ENCODE peak calls at places on chromosomes 16 and 17, in seven cellular contexts. X is transverse colon, Q is dorsolateral prefrontal cortex, L is lung, N is AG04450, A is right lobe of liver, G is fibroblast of mammary gland. I is an unnamed sample.

GRCh38 chr17:58312021-58312630 is 16.5 kb downstream of the TSPOAP1 start:
- DNase-seq in A (peak), Q (peak), G (no peak), X (no peak), N (no peak), L (no peak), I (no peak)

GRCh38 chr17:63622571-63623390 is 564 bp downstream of the MAP3K3 start:
- DNase-seq in Q (peak), X (peak), L (peak), A (peak), G (peak), N (no peak), I (no peak)

GRCh38 chr16:15643453-15644305 is 725 bp upstream of the MARF1 start:
- DNase-seq in G (peak), Q (peak), X (peak), A (no peak), N (peak), L (no peak), I (peak)

GRCh38 chr17:28008526-28008925 is 34.0 kb upstream of the NLK start:
- DNase-seq in A (no peak), X (peak), L (no peak), Q (no peak), N (peak), G (peak), I (no peak)

GRCh38 chr16:15553313-15554088 is 89.5 kb downstream of the MARF1 start:
- DNase-seq in L (no peak), N (no peak), G (peak), X (no peak), A (no peak), Q (no peak), I (no peak)

GRCh38 chr16:29987371-29988085 is 7.9 kb downstream of the HIRIP3 start:
- DNase-seq in N (no peak), G (no peak), X (no peak), Q (no peak), A (peak), L (no peak), I (no peak)

GRCh38 chr17:17880577-17881196 is 43.9 kb upstream of the SREBF1 start:
- DNase-seq in X (no peak), A (no peak), G (no peak), Q (no peak), L (no peak), N (no peak), I (no peak)

GRCh38 chr17:64964796-64965195 is 45.5 kb upstream of the LRRC37A3 start:
- DNase-seq in A (no peak), Q (no peak), G (no peak), N (no peak), L (no peak), X (no peak), I (no peak)

GRCh38 chr16:72500545-72500944 is 328.6 kb upstream of the PMFBP1 start:
- DNase-seq in A (no peak), Q (no peak), L (no peak), X (no peak), N (no peak), G (no peak), I (no peak)

GRCh38 chr17:35765086-35765710 is 4.5 kb downstream of the C17orf50 start:
- DNase-seq in A (no peak), Q (no peak), L (no peak), N (no peak), X (no peak), G (no peak), I (no peak)

GRCh38 chr17:81436294-81436849 is 41.1 kb downstream of the BAHCC1 start:
- DNase-seq in G (no peak), Q (no peak), X (no peak), L (no peak), A (no peak), N (no peak), I (no peak)

GRCh38 chr17:39755550-39756375 is 18.0 kb downstream of the GRB7 start:
- DNase-seq in A (no peak), X (peak), G (peak), N (no peak), Q (no peak), L (no peak), I (no peak)

GRCh38 chr16:87201052-87201451 is 116.1 kb downstream of the C16orf95 start:
- DNase-seq in Q (no peak), A (no peak), L (peak), X (peak), N (peak), G (peak), I (peak)

GRCh38 chr17:80984749-80985148 is 6.9 kb upstream of the CHMP6 start:
- DNase-seq in Q (no peak), A (no peak), X (no peak), L (no peak), G (peak), N (peak), I (peak)

GRCh38 chr17:19876524-19877161 is 8.9 kb upstream of the ULK2 start:
- DNase-seq in Q (no peak), L (peak), X (peak), G (no peak), N (no peak), A (peak), I (no peak)

GRCh38 chr17:61594294-61594825 is 3.3 kb upstream of the NACA2 start:
- DNase-seq in X (no peak), N (no peak), G (peak), A (no peak), Q (no peak), L (no peak), I (no peak)

GRCh38 chr17:58276423-58276822 is 4.3 kb downstream of the MPO start:
- DNase-seq in X (no peak), G (no peak), N (no peak), Q (no peak), L (no peak), A (no peak), I (no peak)

GRCh38 chr17:50279639-50280038 is 5.4 kb downstream of the TMEM92 start:
- DNase-seq in N (no peak), L (no peak), A (no peak), G (no peak), Q (no peak), X (no peak), I (no peak)

GRCh38 chr17:7836596-7837374 is 2.8 kb downstream of the KDM6B start:
- DNase-seq in Q (peak), L (peak), G (peak), X (peak), A (peak), N (peak), I (no peak)

GRCh38 chr17:39183045-39183444 is 14.4 kb downstream of the CACNB1 start:
- DNase-seq in A (no peak), N (no peak), G (no peak), L (no peak), Q (no peak), X (no peak), I (no peak)

GRCh38 chr17:5020502-5021023 is 14.7 kb downstream of the SLC52A1 start:
- DNase-seq in L (no peak), G (no peak), A (no peak), Q (no peak), N (no peak), X (no peak), I (no peak)

GRCh38 chr16:15996432-15997109 is 47.2 kb downstream of the ABCC1 start:
- DNase-seq in G (peak), A (no peak), X (no peak), Q (no peak), N (peak), L (peak), I (peak)

GRCh38 chr17:6365187-6365943 is 69.6 kb downstream of the AIPL1 start:
- DNase-seq in L (no peak), N (peak), X (no peak), G (peak), Q (no peak), A (no peak), I (peak)

GRCh38 chr17:11490171-11490760 is 108.0 kb upstream of the DNAH9 start:
- DNase-seq in L (no peak), N (no peak), A (no peak), G (no peak), Q (no peak), X (no peak), I (no peak)

GRCh38 chr16:25187491-25187795 is 29.3 kb upstream of the AQP8 start:
- DNase-seq in Q (no peak), N (no peak), L (no peak), G (no peak), X (no peak), A (no peak), I (no peak)

GRCh38 chr17:49952209-49952911 is 16.6 kb upstream of the DLX4 start:
- DNase-seq in A (peak), N (peak), G (peak), L (peak), X (peak), Q (peak), I (peak)

GRCh38 chr17:75315541-75316243 is 26.5 kb upstream of the SLC25A19 start:
- DNase-seq in N (no peak), L (no peak), X (no peak), A (no peak), Q (no peak), G (peak), I (no peak)

GRCh38 chr17:42459256-42459982 is 741 bp downstream of the ATP6V0A1 start:
- DNase-seq in N (no peak), X (peak), L (no peak), G (peak), Q (peak), A (peak), I (no peak)

GRCh38 chr17:44607836-44608690 is 48.2 kb upstream of the MEIOC start:
- DNase-seq in A (no peak), Q (no peak), X (no peak), N (peak), G (peak), L (no peak), I (no peak)

GRCh38 chr17:10251212-10251948 is 53.0 kb upstream of the GAS7 start:
- DNase-seq in N (no peak), X (no peak), Q (no peak), A (no peak), G (no peak), L (no peak), I (no peak)

GRCh38 chr17:71601894-71602504 is 518.8 kb upstream of the SOX9 start:
- DNase-seq in G (no peak), L (no peak), Q (no peak), N (no peak), X (no peak), A (no peak), I (no peak)

GRCh38 chr16:53078765-53079484 is 24.1 kb downstream of the CHD9 start:
- DNase-seq in N (no peak), L (no peak), X (no peak), G (peak), A (no peak), Q (no peak), I (no peak)

GRCh38 chr16:53082509-53082908 is 27.7 kb downstream of the CHD9 start:
- DNase-seq in A (peak), X (no peak), Q (no peak), L (no peak), G (no peak), N (no peak), I (no peak)

GRCh38 chr16:53081032-53081424 is 26.2 kb downstream of the CHD9 start:
- DNase-seq in X (no peak), L (no peak), A (no peak), Q (no peak), G (no peak), N (no peak), I (no peak)

GRCh38 chr16:53081686-53082407 is 27.1 kb downstream of the CHD9 start:
- DNase-seq in N (no peak), L (no peak), Q (no peak), A (no peak), X (no peak), G (no peak), I (no peak)

DNA sequence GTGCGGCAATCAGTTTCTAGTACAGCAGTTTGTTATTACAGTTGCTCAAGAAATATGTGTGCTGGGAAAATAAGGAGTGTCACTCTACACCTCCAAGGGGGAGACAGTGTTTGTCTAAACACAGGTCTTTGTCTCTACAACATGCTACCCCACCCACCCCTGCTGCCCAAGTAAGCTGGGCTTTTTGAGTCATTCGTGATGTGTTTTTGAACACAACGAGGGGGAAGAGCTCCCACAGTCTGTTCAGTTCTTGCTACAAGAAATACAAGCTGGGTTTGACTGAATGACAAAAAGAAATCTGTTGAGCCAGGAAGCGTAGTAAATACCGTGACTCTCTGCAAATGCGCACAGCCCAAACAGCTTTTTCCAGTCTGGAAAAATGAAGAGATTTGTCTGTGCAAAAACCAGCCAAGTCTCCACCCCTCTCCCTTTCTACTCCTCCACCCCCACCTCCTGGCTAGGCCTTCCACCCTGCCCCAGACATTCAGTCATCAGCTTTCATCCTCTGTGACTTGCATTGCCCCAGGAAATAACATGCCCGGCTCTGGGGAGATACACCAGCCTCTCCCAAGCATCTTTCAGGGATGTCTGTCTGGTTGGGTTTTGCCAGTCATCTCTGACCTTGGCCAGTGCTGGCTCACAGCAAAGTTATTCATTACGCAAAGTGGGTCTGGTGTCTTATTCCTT is 25.7 kb downstream of the CHD9 start:
- DNase-seq in X (peak), A (no peak), Q (no peak), G (peak), N (peak), L (no peak), I (peak)
- H3K4me3 ChIP-seq in X (no peak), A (no peak), Q (no peak), G (no peak), N (peak), L (no peak), I (peak)

DNA sequence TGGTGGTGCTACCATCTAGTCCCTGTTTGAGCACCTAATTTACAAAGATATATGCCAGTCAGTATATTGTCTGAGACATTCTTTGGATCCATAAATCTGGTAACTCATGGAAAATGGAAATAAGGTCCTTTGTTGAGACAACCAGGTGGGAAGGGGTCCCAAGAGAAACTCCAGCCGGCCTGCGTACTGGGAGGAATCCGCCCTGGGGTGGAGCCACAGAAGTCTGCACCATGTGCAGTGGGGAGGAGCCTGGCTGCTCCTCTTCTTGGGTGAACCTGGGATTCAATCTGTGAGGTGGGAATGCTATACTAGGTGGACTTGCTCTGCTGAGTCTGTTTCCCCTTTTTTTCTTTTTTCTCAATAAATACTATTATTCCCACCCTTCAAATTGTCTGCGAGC is 339.2 kb upstream of the TNRC6C start:
- DNase-seq in G (no peak), X (no peak), L (no peak), Q (no peak), A (no peak), N (no peak), I (no peak)
- TF ChIP-seq CTCF in G (no peak), X (no peak), L (no peak), Q (no peak), A (no peak), N (no peak), I (no peak)

GRCh38 chr16:57285379-57285778 is 907 bp upstream of the PLLP start:
- DNase-seq in N (no peak), G (no peak), L (no peak), A (no peak), Q (no peak), X (no peak), I (no peak)
- H3K4me3 ChIP-seq in N (no peak), G (no peak), L (no peak), A (no peak), Q (no peak), X (peak), I (no peak)

DNA sequence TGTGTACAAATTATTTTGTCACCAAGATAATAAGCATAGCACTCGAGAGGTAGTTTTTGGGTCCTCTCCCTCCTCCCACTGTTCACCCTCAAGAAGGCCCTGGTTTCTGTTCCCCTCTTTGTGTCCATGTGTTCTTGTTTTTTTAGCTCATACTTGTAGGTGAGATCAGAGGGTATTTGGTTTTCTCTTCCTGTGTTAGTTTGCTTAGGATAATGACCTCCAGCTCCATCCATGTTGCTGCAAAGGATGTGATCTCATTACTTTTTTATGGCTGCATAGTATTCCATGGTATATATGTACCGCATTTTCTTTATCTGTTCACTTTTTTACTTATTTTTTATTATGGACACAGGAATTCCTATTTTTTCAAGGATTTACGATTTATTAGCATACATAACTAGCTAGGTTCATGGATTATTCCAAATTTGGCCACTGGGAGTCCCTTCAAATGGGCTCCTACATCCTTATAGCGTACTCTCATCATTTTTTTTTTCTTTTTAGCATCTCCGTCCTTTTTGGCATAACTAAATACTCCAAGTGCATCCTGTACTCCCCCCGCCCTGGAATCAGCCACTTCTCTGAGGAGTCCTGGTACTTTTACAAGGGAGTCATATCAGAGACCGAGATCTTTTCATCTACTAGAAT is 7.3 kb downstream of the TADA2A start:
- DNase-seq in Q (no peak), X (no peak), L (no peak), G (peak), A (no peak), N (no peak), I (no peak)
- TF ChIP-seq CTCF in Q (no peak), X (no peak), L (no peak), G (peak), A (no peak), N (peak), I (peak)

GRCh38 chr17:73304438-73304837 is 7.4 kb downstream of the CDC42EP4 start:
- DNase-seq in L (no peak), X (no peak), A (no peak), G (peak), Q (no peak), N (no peak), I (no peak)

GRCh38 chr17:73304971-73305786 is 6.6 kb downstream of the CDC42EP4 start:
- DNase-seq in L (peak), A (no peak), Q (peak), G (peak), N (no peak), X (peak), I (no peak)

GRCh38 chr17:73308017-73308823 is 3.6 kb downstream of the CDC42EP4 start:
- DNase-seq in A (peak), Q (no peak), X (peak), G (peak), N (no peak), L (peak), I (no peak)

GRCh38 chr17:73307130-73307529 is 4.7 kb downstream of the CDC42EP4 start:
- DNase-seq in L (no peak), N (no peak), X (peak), G (no peak), A (peak), Q (peak), I (no peak)

GRCh38 chr17:73305845-73306836 is 5.7 kb downstream of the CDC42EP4 start:
- DNase-seq in L (no peak), G (no peak), Q (no peak), N (no peak), X (no peak), A (no peak), I (no peak)
- H3K4me3 ChIP-seq in L (no peak), G (peak), Q (no peak), N (peak), X (peak), A (no peak), I (no peak)

GRCh38 chr16:58020628-58021521 is 4.7 kb upstream of the MMP15 start:
- DNase-seq in G (peak), A (peak), L (peak), X (peak), N (no peak), Q (peak), I (no peak)

GRCh38 chr16:58016841-58017446 is 8.6 kb upstream of the MMP15 start:
- DNase-seq in G (no peak), L (no peak), N (no peak), X (no peak), A (no peak), Q (peak), I (no peak)

GRCh38 chr16:58019866-58020538 is 5.6 kb upstream of the MMP15 start:
- DNase-seq in X (no peak), N (no peak), A (no peak), Q (no peak), G (no peak), L (no peak), I (no peak)

GRCh38 chr16:58021661-58022551 is 3.6 kb upstream of the MMP15 start:
- DNase-seq in N (no peak), L (no peak), Q (no peak), G (peak), X (no peak), A (no peak), I (no peak)

DNA sequence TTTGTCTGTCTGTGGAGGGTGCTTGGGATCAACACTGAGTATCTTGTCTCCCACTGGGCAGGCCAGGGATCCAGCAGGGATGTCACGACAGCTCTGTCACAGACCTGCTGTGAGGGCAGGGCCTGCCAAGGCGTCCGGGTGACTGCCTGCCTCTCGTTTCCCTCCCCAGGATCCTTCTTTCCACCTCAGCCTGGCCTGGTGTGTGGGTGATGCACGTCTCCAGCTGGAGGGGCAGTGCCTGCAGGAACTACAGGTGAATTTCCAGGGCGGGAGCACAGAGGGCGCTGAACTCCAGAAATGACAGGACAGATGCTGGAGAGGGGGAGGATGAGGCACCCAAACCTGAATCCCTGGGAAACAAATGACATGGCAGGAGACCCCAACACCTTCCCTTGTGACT is 6.8 kb upstream of the MMP15 start:
- DNase-seq in A (no peak), L (no peak), G (no peak), X (no peak), N (no peak), Q (no peak), I (no peak)
- TF ChIP-seq CTCF in A (no peak), L (no peak), G (no peak), X (no peak), N (no peak), Q (no peak), I (no peak)

I was measured in AG09309.